ENCODE peak calls at places on chromosomes 13 and 19, in seven cellular contexts. Z is lung; Y is CD8-positive, alpha-beta memory T cell; M is thoracic aorta; I is left lung; F is CD8-positive, alpha-beta T cell; Q is sigmoid colon. A is an unnamed sample. For H3K27me3, the result is how much of the 10 kb centered on the place peaks cover.

GRCh38 chr19:7596191-7596937 is 701 bp downstream of the CAMSAP3 start:
- DNase-seq in F (no peak), Q (no peak), M (no peak), Z (no peak), Y (no peak), I (no peak), A (no peak)

GRCh38 chr13:67267136-67267535 is 37.0 kb upstream of the PCDH9 start:
- DNase-seq in F (no peak), M (no peak), Q (no peak), Z (no peak), Y (no peak), I (no peak), A (no peak)

GRCh38 chr13:21898990-21899389 is 228.1 kb downstream of the FGF9 start:
- DNase-seq in Z (no peak), F (no peak), Y (no peak), Q (no peak), I (no peak), M (no peak), A (no peak)

GRCh38 chr13:51763486-51763885 is 40.5 kb downstream of the DHRS12 start:
- DNase-seq in I (no peak), Z (no peak), M (no peak), Y (no peak), Q (no peak), F (no peak), A (no peak)

GRCh38 chr13:24032674-24033073 is 127.8 kb upstream of the SPATA13 start:
- DNase-seq in Z (peak), Q (no peak), F (no peak), M (no peak), Y (no peak), I (no peak), A (no peak)

GRCh38 chr19:18191640-18192062 is 1.4 kb upstream of the MPV17L2 start:
- DNase-seq in Q (no peak), Y (no peak), F (no peak), I (peak), M (no peak), Z (no peak), A (no peak)

GRCh38 chr19:12723643-12724426 is at the start of gene TNPO2:
- DNase-seq in F (peak), Z (peak), Q (peak), I (peak), M (no peak), Y (peak), A (no peak)

GRCh38 chr13:67351915-67352314 is 121.8 kb upstream of the PCDH9 start:
- DNase-seq in Q (no peak), I (no peak), F (no peak), Z (no peak), M (no peak), Y (no peak), A (no peak)

GRCh38 chr19:8113017-8113416 is 36.4 kb downstream of the FBN3 start:
- DNase-seq in Z (peak), Q (no peak), F (no peak), M (no peak), Y (no peak), I (peak), A (no peak)

GRCh38 chr19:8306235-8307054 is 1.7 kb downstream of the CD320 start:
- DNase-seq in F (peak), M (no peak), I (peak), Z (peak), Y (peak), Q (peak), A (peak)

GRCh38 chr19:47257411-47258169 is 1.3 kb downstream of the CCDC9 start:
- DNase-seq in F (no peak), I (no peak), Y (no peak), M (no peak), Q (peak), Z (no peak), A (no peak)

GRCh38 chr19:29002336-29002735 is 210.6 kb downstream of the UQCRFS1 start:
- DNase-seq in M (no peak), I (no peak), Y (no peak), F (no peak), Q (peak), Z (no peak), A (peak)

DNA sequence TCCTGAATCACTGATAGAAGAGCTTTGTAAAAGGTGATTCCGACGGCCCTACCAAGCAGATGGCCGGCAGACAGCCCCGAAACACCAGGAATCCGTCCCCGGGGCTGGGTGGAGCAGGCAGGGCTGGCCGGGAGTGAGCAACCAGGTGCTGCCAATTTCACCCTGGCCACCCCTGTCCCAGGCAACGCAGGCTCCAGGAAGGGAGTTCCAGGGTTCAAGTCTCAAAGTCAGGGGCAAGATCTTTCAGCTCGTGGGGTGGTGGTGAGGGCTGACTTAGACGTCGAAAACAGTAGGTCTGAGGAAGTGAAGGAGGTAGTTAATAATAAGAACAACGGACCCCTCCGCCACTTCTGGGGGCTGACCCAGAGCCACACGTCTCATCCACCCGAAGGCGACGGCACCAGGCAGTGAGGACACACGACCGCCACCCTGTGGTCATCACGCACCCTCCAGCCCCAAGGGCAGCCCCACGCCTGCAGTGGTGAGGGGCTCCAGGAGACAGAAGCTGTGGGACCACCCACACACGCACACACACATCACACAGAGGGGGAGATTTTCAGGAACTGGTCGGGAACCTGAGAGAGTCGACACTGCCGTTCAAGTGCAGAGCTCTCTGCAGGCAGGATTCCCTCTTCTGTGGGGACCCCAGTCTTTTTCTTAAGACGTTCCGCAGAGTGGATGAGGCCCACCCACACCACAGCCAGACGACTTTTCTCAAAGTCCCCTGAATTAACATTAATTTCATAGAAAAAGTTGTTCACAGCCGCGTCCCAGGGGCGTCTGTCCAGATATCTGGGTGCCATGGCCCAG is 67.2 kb downstream of the SPACA7 start:
- DNase-seq in F (no peak), Q (peak), Y (no peak), I (no peak), M (no peak), Z (peak), A (no peak)
- H3K27me3 ChIP-seq in F (under half), Q (under half), Y (under half), I (half or more), M (under half), Z (under half), A (under half)

DNA sequence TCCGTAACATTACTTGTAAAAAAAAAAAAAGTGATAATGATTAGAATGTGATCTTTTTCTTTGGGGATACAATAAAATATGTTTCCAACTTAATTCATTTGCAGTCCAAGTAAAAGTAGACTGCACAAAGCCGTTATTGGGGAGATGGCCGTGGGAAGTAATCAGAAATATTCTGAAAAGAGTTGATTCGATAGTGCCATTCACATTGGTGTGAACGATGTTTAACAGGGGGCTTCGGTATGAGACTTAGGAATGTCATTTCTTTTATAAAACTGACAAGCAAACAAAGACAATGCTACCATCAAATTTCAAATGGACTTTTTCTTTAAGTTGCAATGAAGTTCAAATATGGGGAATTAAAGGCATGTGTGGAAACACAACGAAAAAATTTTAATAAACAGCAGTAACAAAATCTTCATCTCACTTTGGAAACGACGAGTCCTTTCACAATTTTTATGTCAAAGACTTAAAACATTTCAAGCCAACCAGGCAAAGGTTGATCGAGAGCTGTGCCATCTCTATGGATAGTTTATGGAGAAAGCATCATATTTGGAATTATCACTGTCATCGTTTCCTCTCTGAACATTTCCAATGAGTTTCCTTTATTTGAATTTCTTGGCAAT is 1.7 kb upstream of the ZIC5 start:
- DNase-seq in Q (no peak), Y (no peak), M (no peak), F (no peak), I (no peak), Z (no peak), A (no peak)
- H3K27me3 ChIP-seq in Q (half or more), Y (half or more), M (half or more), F (half or more), I (half or more), Z (under half), A (half or more)

GRCh38 chr13:114226088-114226487 is 8.6 kb upstream of the CDC16 start:
- DNase-seq in Z (no peak), M (no peak), Y (no peak), F (peak), I (no peak), Q (no peak), A (no peak)

GRCh38 chr13:114225610-114226009 is 9.1 kb upstream of the CDC16 start:
- DNase-seq in Q (no peak), Z (no peak), I (no peak), M (no peak), F (peak), Y (no peak), A (no peak)

GRCh38 chr13:114226699-114227323 is 7.9 kb upstream of the CDC16 start:
- DNase-seq in Q (peak), M (peak), Z (peak), F (peak), Y (peak), I (peak), A (peak)

GRCh38 chr13:114228176-114228575 is 6.5 kb upstream of the CDC16 start:
- DNase-seq in Y (no peak), M (no peak), F (no peak), Z (no peak), I (no peak), Q (no peak), A (no peak)

GRCh38 chr13:114227528-114227927 is 7.2 kb upstream of the CDC16 start:
- DNase-seq in Z (no peak), F (no peak), M (no peak), Y (no peak), Q (no peak), I (no peak), A (no peak)
- H3K27me3 ChIP-seq in Z (under half), F (under half), M (under half), Y (under half), Q (under half), I (under half), A (under half)

DNA sequence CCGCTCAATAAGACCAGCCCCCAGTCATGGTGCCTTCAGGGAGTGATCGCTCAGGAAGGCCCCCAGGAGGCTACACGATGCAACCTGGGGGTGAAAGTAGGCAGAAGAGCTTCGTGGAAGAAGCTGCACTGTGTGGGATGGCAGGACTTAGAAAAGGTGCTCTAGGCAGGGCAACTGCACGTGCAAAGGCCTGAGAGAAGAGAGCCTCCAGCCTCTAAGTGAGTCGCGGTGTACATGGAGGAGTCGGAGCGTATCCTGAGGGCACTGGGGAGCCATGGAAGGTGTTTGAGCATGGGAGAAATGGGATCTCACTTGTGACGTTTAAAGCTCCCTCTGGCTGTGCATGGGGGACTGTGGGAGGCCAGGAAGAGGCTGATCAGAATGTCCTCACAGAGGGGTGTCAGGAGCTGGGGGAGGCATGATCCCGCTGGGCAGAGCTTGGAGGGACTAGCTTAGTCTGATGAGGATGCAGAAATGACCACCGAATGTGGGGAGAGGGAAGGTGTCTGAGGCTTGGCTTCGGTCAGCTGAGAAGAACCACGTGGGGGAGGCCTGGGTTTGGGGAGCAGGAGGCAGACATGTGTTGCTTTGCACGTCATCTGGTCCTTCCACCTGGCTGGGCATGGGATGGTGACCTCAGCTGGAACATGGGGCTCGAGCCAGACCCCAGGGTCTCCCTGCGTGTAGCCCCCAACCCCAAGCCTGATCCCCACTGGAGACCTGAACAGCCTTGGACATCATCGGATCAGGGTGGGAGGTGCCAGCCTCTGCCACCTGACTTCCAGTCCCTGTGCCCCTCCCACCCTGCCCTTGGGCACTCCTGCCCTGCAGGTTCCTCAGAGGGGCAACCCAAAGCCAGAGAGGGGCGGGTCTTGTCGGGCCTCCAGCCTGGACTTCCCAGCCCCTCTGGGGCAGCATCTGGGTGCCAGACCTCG is 1.1 kb downstream of the APC2 start:
- DNase-seq in Q (no peak), I (no peak), Y (no peak), Z (no peak), F (no peak), M (no peak), A (no peak)
- H3K27me3 ChIP-seq in Q (half or more), I (half or more), Y (half or more), Z (under half), F (half or more), M (under half), A (half or more)

GRCh38 chr19:49423278-49423984 is at the start of gene PTH2:
- DNase-seq in Z (no peak), Y (no peak), I (no peak), M (no peak), Q (no peak), F (no peak), A (peak)
- H3K27me3 ChIP-seq in Z (under half), Y (half or more), I (half or more), M (half or more), Q (half or more), F (half or more), A (half or more)

GRCh38 chr13:57353831-57354230 is 186.8 kb downstream of the PRR20E start:
- DNase-seq in Z (no peak), I (no peak), F (no peak), Q (no peak), M (no peak), Y (no peak), A (no peak)

GRCh38 chr13:57352114-57352513 is 185.1 kb downstream of the PRR20E start:
- DNase-seq in Z (no peak), Y (no peak), F (no peak), Q (no peak), I (no peak), M (no peak), A (no peak)
- H3K27me3 ChIP-seq in Z (under half), Y (under half), F (under half), Q (under half), I (under half), M (under half), A (under half)

DNA sequence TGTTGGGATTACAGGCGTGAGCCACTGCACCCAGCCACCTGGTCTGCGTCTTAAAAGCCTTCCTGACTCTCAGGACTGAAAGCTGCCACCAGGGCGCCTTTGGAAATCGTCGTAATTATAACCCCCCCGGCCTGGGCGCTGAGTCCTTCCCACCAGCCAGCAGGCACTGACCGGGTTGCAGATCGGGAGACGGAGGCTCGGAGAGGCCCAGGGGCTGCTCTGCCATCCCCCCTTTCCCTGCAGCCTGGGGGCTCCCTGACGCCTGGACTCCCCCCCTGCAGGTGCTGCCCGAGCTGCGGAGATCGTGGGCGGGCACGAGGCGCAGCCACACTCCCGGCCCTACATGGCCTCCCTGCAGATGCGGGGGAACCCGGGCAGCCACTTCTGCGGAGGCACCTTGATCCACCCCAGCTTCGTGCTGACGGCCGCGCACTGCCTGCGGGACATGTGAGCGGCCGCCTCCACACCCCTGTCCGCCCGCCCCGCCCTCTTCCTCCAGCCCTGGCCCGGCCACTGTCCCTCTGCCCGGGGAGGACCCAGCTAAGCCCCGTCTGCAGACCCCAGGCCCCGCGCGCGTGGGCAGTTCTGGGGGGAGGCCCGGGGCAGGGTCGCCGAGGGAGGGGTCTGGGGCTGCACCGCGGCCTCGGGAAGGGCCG is 2.5 kb downstream of the PRTN3 start:
- DNase-seq in M (no peak), I (no peak), F (no peak), Q (no peak), Z (no peak), Y (no peak), A (no peak)
- H3K27me3 ChIP-seq in M (under half), I (half or more), F (under half), Q (under half), Z (under half), Y (under half), A (under half)

DNA sequence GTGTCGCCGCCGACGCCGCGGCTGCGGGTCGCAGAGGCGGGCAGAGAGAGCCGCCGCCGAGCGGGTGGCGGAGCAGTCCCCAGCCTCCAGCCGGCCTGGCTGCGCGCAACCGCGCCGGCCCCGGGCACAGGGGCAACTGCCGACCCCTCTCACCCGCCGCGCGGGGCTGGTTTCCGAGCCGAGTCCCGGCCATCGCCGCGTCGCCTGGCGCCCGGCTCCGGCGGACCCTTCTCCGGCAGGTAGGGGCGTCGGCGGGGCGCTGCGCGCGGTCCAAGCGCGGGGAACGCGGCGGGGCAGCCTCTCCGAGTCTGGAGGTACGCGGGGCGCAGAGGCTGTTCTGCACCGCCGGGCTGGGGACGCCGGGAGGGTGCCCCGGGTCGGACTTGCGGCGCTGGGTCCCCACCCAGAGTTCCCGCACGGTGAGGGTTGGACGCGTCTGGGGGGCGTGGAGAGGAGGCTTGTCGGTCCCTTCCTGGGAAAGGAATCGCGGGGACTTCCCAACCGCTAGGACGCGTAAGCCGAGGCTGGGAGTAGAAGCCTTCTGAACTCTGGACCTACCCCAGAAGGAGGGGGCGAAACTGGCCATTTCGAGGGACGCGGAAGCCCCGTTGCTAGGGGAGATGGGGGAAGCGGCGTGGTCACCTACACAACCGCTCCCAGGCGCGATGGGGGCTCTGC is 133.6 kb upstream of the MYO16 start:
- DNase-seq in M (no peak), Y (no peak), F (no peak), Z (no peak), I (no peak), Q (no peak), A (no peak)
- H3K27me3 ChIP-seq in M (under half), Y (under half), F (under half), Z (under half), I (under half), Q (under half), A (half or more)

DNA sequence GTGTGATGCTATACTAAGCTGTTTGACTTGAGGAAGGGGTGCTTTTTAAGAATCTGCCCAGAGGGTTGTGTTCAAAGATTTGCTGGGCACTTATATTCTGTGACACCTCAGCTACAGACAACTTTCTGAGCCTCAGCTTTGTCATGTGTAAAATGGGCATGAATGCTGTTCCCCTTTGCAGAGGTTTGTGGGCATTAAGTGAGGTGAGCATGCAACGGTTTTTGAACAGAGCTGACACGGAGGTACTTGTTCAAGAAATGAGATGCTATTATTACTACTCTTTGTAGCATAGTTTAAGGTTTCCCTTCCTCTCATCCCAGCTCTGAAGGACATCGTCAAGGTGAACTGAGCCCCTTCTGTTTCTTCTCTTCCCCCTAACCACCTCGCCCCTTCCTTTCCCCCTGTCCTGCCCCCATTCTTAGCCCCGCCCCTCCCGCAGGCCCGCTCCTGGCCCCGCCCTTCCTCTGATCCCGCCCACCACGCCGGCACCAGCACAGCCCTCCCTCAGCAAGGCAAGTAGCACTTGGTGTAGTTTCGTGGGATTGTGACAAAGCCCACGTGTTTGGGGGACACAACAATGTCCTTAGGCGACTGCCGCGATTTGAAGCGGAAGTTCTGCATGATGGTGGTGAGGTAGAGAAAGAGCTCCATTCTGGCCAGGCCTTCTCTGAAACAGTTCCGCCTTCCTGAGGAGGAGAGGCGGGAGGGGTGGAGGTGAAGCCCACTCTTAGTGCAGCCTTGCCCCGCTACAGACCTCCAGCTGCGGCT is 26.1 kb upstream of the CYP2A7 start:
- DNase-seq in I (no peak), Z (peak), Q (no peak), M (no peak), F (peak), Y (peak), A (no peak)
- H3K27me3 ChIP-seq in I (under half), Z (under half), Q (under half), M (under half), F (under half), Y (under half), A (under half)

GRCh38 chr13:31018511-31018910 is 86.1 kb downstream of the TEX26 start:
- DNase-seq in Q (no peak), I (no peak), Y (no peak), M (no peak), F (no peak), Z (no peak), A (no peak)
- H3K27me3 ChIP-seq in Q (under half), I (under half), Y (under half), M (under half), F (under half), Z (under half), A (under half)

A was measured in RWPE2.